ENCODE peak calls at places on chromosomes 11 and 22, in six cellular contexts. E is GM20000; H is posterior cingulate gyrus; C is SK-MEL-5; Q is stimulated activated CD8-positive, alpha-beta memory T cell treated with anti-CD3 and anti-CD28 coated beads, Interleukin-7, amount 100 ng/mL, for 1 hour; A is nucleus accumbens. M is an unnamed sample.

GRCh38 chr11:57230316-57230715 is 6.7 kb downstream of the APLNR start:
- DNase-seq in A (no peak), H (no peak), Q (no peak), C (no peak), E (no peak), M (no peak)

GRCh38 chr11:129985823-129986222 is 16.8 kb downstream of the PRDM10 start:
- DNase-seq in Q (no peak), C (no peak), E (no peak), H (no peak), A (no peak), M (no peak)

GRCh38 chr11:103773059-103773458 is 263.4 kb upstream of the DDI1 start:
- DNase-seq in Q (no peak), E (no peak), C (no peak), A (no peak), H (no peak), M (no peak)

GRCh38 chr11:119262668-119263351 is 54.1 kb downstream of the MCAM start:
- DNase-seq in H (no peak), Q (no peak), E (peak; percentile 39), A (no peak), C (peak; percentile 10), M (no peak)

GRCh38 chr22:20758688-20759087 is 15.2 kb upstream of the SERPIND1 start:
- DNase-seq in C (peak; percentile 27), A (no peak), Q (no peak), H (no peak), E (no peak), M (no peak)

GRCh38 chr11:122491486-122491885 is 164.0 kb upstream of the UBASH3B start:
- DNase-seq in C (no peak), E (no peak), Q (no peak), H (no peak), A (no peak), M (no peak)

GRCh38 chr22:34688825-34689224 is 377.1 kb upstream of the ISX start:
- DNase-seq in E (no peak), A (no peak), H (no peak), Q (no peak), C (no peak), M (no peak)

GRCh38 chr11:68468217-68468828 is 7.8 kb downstream of the PPP6R3 start:
- DNase-seq in A (no peak), H (no peak), Q (no peak), C (no peak), E (peak; percentile 61), M (peak; percentile 79)

GRCh38 chr22:17336061-17336460 is 33.2 kb upstream of the CECR2 start:
- DNase-seq in A (no peak), E (no peak), H (no peak), Q (no peak), C (no peak), M (no peak)

GRCh38 chr22:49193901-49194465 is 633.7 kb downstream of the BRD1 start:
- DNase-seq in Q (no peak), A (no peak), C (no peak), H (peak; percentile 63), E (no peak), M (no peak)

GRCh38 chr11:3631331-3631730 is 10.5 kb downstream of the ART5 start:
- DNase-seq in H (no peak), A (no peak), Q (no peak), C (no peak), E (no peak), M (no peak)

GRCh38 chr22:33563568-33563967 is 356.7 kb downstream of the LARGE1 start:
- DNase-seq in E (no peak), A (no peak), Q (no peak), H (no peak), C (no peak), M (no peak)

GRCh38 chr11:129418039-129418438 is 42.4 kb downstream of the BARX2 start:
- DNase-seq in C (no peak), E (peak; percentile 25), Q (no peak), H (no peak), A (no peak), M (no peak)

GRCh38 chr11:9214765-9215164 is 50.4 kb downstream of the DENND5A start:
- DNase-seq in H (no peak), C (no peak), E (no peak), Q (no peak), A (no peak), M (no peak)

GRCh38 chr11:2844116-2844515 is 41.5 kb downstream of the CDKN1C start:
- DNase-seq in H (no peak), Q (no peak), A (no peak), C (no peak), E (no peak), M (no peak)

GRCh38 chr11:57546869-57547518 is 9.6 kb downstream of the SMTNL1 start:
- DNase-seq in H (no peak), Q (no peak), A (no peak), C (peak; percentile 28), E (peak; percentile 70), M (no peak)

GRCh38 chr11:34840736-34841386 is 75.3 kb downstream of the APIP start:
- DNase-seq in E (peak; percentile 51), Q (no peak), C (peak; percentile 74), A (no peak), H (no peak), M (no peak)

GRCh38 chr11:2342981-2343380 is 34.1 kb upstream of the CD81 start:
- DNase-seq in H (no peak), Q (no peak), A (no peak), E (no peak), C (peak; percentile 26), M (no peak)

GRCh38 chr11:35567737-35568465 is 42.5 kb upstream of the PAMR1 start:
- DNase-seq in H (no peak), C (no peak), E (no peak), A (no peak), Q (no peak), M (peak; percentile 7)

GRCh38 chr11:27619039-27619438 is 81.2 kb downstream of the BDNF start:
- DNase-seq in Q (no peak), A (no peak), C (no peak), H (no peak), E (no peak), M (no peak)

GRCh38 chr11:41309111-41309522 is 150.3 kb downstream of the LRRC4C start:
- DNase-seq in A (no peak), E (peak; percentile 39), Q (no peak), C (no peak), H (no peak), M (no peak)

GRCh38 chr11:5631969-5632635 is 7.3 kb downstream of the TRIM34 start:
- DNase-seq in Q (no peak), E (peak; percentile 60), H (no peak), C (no peak), A (no peak), M (no peak)

GRCh38 chr22:20444325-20444724 is 6.7 kb upstream of the SCARF2 start:
- DNase-seq in C (no peak), A (no peak), H (no peak), Q (no peak), E (no peak), M (no peak)

GRCh38 chr11:11580831-11581492 is 40.8 kb downstream of the GALNT18 start:
- DNase-seq in Q (no peak), H (peak; percentile 79), E (no peak), A (no peak), C (no peak), M (no peak)

GRCh38 chr22:19822301-19823117 is 32.2 kb downstream of the GNB1L start:
- DNase-seq in H (peak; percentile 68), C (no peak), E (no peak), Q (no peak), A (no peak), M (no peak)

M was measured in LNCaP clone FGC.